ENCODE peak calls at places on chromosomes 16 and 17, in five cellular contexts. S is uterus, J is aorta, H is AG04450, L is GM23248. B is an unnamed sample.

GRCh38 chr17:72413077-72414031 is 292.5 kb downstream of the SOX9 start:
- DNase-seq in H (no peak), L (no peak), J (no peak), S (no peak), B (no peak)

GRCh38 chr16:10097273-10097672 is 85.0 kb downstream of the GRIN2A start:
- DNase-seq in S (no peak), H (no peak), J (no peak), L (no peak), B (no peak)

GRCh38 chr16:69748694-69749345 is 5.9 kb downstream of the NOB1 start:
- DNase-seq in H (no peak), S (no peak), J (peak), L (no peak), B (no peak)

GRCh38 chr16:52812945-52813556 is 239.6 kb downstream of the CHD9NB start:
- DNase-seq in J (no peak), H (no peak), L (peak), S (no peak), B (no peak)

GRCh38 chr16:58366247-58367031 is 25.8 kb upstream of the GINS3 start:
- DNase-seq in S (no peak), H (no peak), L (peak), J (no peak), B (no peak)

GRCh38 chr16:9401173-9401572 is 309.7 kb downstream of the HAPSTR1 start:
- DNase-seq in S (no peak), H (no peak), J (no peak), L (no peak), B (no peak)

GRCh38 chr17:51012538-51012937 is 108.1 kb downstream of the SPAG9 start:
- DNase-seq in S (no peak), L (no peak), J (no peak), H (no peak), B (no peak)

GRCh38 chr17:60599220-60599619 is 773 bp upstream of the PPM1D start:
- DNase-seq in S (no peak), J (no peak), L (no peak), H (no peak), B (no peak)

GRCh38 chr17:73343739-73344454 is 32.1 kb upstream of the CDC42EP4 start:
- DNase-seq in S (no peak), H (no peak), L (peak), J (no peak), B (no peak)

GRCh38 chr16:15034266-15035162 is 21.4 kb downstream of the NTAN1 start:
- DNase-seq in S (no peak), H (no peak), L (peak), J (peak), B (no peak)

GRCh38 chr16:23389201-23389600 is 63.8 kb downstream of the COG7 start:
- DNase-seq in S (no peak), J (peak), L (no peak), H (no peak), B (no peak)

GRCh38 chr17:78474631-78475146 is 96.2 kb downstream of the PGS1 start:
- DNase-seq in S (no peak), H (no peak), L (no peak), J (no peak), B (no peak)

GRCh38 chr17:80953471-80954315 is 37.9 kb upstream of the CHMP6 start:
- DNase-seq in H (no peak), L (no peak), J (peak), S (peak), B (no peak)

GRCh38 chr17:67378444-67379250 is 1.6 kb downstream of the PITPNC1 start:
- DNase-seq in H (peak), J (peak), L (peak), S (peak), B (no peak)

GRCh38 chr16:78395035-78395434 is 295.6 kb downstream of the WWOX start:
- DNase-seq in J (no peak), S (no peak), H (no peak), L (no peak), B (no peak)

GRCh38 chr17:40560592-40561293 is 4.5 kb downstream of the CCR7 start:
- DNase-seq in L (peak), J (peak), H (no peak), S (peak), B (no peak)

GRCh38 chr16:86680661-86681439 is 102.5 kb downstream of the FOXL1 start:
- DNase-seq in L (peak), S (no peak), H (no peak), J (peak), B (no peak)

GRCh38 chr16:86682219-86682904 is 104.0 kb downstream of the FOXL1 start:
- DNase-seq in H (no peak), L (no peak), S (no peak), J (no peak), B (no peak)

GRCh38 chr16:86679490-86679889 is 101.1 kb downstream of the FOXL1 start:
- DNase-seq in L (no peak), S (no peak), J (no peak), H (no peak), B (no peak)

GRCh38 chr16:86680137-86680536 is 101.8 kb downstream of the FOXL1 start:
- DNase-seq in S (no peak), L (peak), J (peak), H (peak), B (no peak)

GRCh38 chr16:86681440-86681838 is 103.1 kb downstream of the FOXL1 start:
- DNase-seq in S (peak), J (peak), L (no peak), H (no peak), B (no peak)
- H3K27ac ChIP-seq in S (peak), J (peak), L (no peak), H (peak), B (no peak)

DNA sequence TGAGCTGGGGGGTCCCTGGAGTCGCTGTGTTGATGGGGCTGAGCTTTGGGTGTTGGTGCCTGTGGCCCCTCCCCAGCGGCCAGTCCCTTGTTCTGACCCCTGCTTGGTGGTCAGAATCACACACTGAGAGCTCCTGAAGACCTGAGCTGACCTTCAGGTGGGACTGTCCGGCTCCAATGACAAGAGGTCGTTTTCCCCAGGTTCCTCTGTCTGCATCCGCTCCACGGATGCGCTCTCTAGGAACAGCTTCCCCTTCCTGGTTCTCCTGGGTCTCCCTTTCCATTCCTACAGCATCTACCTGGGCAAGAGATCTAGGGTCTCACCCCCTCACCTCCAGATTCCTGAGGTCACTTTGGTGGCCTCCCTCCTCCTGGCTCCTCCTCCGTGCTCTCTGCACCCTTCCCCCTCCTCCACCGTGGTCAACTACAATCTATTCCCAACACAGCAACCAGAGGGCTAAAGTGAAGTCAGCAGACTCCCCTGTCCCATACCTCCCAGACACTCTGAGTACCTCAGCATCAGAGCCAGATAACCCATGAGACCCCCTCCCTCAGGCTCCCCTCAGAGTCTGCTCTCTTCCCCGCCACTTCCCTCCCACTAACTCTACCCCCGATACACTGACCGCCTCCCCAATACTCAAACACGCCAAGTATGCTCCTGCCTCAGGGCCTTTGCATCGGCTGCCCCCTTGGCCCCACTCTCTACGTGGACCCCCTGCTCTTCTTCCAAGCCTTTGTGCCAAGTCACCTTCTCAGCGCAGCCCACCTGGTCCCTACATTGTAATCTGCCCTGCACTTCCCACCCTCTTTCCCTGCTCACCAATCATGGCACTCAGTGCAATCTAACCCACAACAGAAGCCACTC is 9.0 kb upstream of the SEC14L5 start:
- DNase-seq in H (no peak), L (no peak), J (no peak), S (no peak), B (no peak)
- H3K27ac ChIP-seq in H (no peak), L (no peak), J (no peak), S (no peak), B (no peak)

DNA sequence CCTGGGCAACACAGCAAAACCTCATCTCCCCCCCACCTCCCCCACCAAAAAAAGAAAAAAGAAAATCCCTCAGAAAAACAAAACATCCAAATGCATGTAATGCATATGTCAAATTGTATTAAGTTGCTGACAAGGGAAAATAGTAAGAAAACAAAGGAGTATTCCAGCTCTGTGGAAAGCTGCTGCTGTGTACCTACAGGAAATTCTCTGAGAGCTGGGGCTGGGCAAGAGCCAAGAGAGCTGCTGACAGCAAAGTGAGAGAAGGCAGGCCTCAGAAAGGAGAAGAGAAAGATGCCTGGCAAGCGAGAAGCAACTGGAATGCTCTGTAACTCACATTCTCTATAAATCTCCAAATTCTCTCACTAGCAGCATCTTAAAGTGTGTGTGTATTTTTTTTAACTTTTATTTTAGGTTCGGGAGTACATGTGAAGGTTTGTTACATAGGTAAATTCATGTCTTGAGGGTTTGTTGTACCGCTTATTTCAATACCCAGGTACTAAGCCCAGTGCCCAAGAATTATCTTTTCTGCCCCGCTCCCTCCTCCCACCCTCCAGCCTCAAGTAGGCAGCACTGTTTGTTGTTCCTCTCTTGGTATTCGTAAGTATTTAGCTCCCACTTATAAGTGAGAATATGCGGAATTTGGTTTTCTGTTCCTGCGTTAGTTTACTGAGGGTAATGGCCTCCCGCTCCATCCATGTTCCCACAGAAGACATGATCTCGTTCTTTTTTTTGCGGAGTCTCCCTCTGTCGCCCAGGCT is 24.4 kb downstream of the CNTROB start:
- DNase-seq in L (no peak), H (no peak), S (peak), J (no peak), B (no peak)
- H3K27ac ChIP-seq in L (no peak), H (no peak), S (peak), J (no peak), B (no peak)

GRCh38 chr16:17409894-17410293 is 60.9 kb downstream of the XYLT1 start:
- DNase-seq in S (no peak), J (no peak), H (no peak), L (no peak), B (no peak)
- H3K27ac ChIP-seq in S (no peak), J (no peak), H (no peak), L (no peak), B (no peak)

DNA sequence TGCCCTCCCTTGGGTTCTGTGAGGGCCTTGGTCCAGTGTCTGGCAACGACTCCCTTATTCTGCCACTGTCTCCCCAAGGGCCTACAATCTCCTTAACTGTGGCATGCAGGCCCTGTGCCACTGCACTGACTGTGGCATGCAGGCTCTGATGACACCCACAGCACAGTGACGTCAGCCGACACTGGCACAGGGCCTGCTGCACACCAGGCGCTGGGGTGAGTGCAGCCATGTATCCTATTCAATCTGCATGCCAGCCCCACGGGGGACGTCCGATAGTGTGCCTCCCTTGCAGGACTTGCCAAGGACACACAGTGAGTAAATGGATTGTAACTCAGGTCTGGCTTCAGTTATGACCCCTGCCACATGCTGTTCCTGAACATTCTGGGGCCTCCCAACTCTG is 39.8 kb upstream of the RASD1 start:
- DNase-seq in H (no peak), J (peak), L (peak), S (peak), B (no peak)
- H3K27ac ChIP-seq in H (no peak), J (no peak), L (no peak), S (no peak), B (no peak)

GRCh38 chr17:42891539-42892152 is 9.0 kb upstream of the G6PC1 start:
- DNase-seq in H (peak), J (peak), S (peak), L (peak), B (peak)

GRCh38 chr17:42894283-42895184 is 6.1 kb upstream of the G6PC1 start:
- DNase-seq in J (peak), L (no peak), H (no peak), S (no peak), B (no peak)

GRCh38 chr17:42889809-42890208 is 10.8 kb upstream of the G6PC1 start:
- DNase-seq in S (no peak), H (no peak), L (no peak), J (no peak), B (no peak)

GRCh38 chr17:42898147-42898807 is 2.3 kb upstream of the G6PC1 start:
- DNase-seq in S (no peak), J (peak), L (no peak), H (no peak), B (no peak)

GRCh38 chr17:42895185-42895555 is 5.4 kb upstream of the G6PC1 start:
- DNase-seq in H (peak), J (peak), L (peak), S (peak), B (no peak)
- H3K27ac ChIP-seq in H (no peak), J (no peak), L (peak), S (no peak), B (no peak)

GRCh38 chr17:69764137-69764536 is 310.9 kb upstream of the KCNJ16 start:
- DNase-seq in S (no peak), H (no peak), J (no peak), L (peak), B (no peak)

GRCh38 chr17:69761767-69762321 is 313.2 kb upstream of the KCNJ16 start:
- DNase-seq in J (no peak), H (peak), S (no peak), L (peak), B (no peak)

GRCh38 chr17:69762359-69762758 is 312.7 kb upstream of the KCNJ16 start:
- DNase-seq in H (no peak), J (no peak), S (no peak), L (peak), B (no peak)

GRCh38 chr17:69763503-69763902 is 311.5 kb upstream of the KCNJ16 start:
- DNase-seq in L (peak), H (no peak), J (no peak), S (no peak), B (no peak)

DNA sequence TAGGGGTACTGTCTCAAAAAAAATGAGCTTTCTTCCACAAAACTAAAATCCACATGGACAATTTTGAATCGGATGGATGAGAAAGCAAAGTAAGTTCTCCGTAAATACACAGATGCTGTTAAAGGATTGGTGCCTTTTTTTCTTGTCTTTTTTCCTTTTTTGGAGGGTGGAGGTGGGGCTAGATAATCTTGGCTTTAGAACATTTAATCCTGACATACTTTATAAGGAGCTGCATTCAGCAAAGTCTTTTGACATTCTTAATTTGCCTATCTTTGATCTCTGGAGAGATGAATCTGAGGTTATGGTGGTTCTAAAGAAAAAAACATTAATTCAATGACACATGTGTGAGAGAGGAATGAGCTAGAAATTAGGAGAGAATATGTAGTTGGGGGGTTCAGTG is 312.3 kb upstream of the KCNJ16 start:
- DNase-seq in S (no peak), H (no peak), L (no peak), J (no peak), B (no peak)
- H3K27ac ChIP-seq in S (no peak), H (no peak), L (peak), J (no peak), B (no peak)

B was measured in substantia nigra.